ENCODE peak calls at places on chromosomes 13 and 19, in six cellular contexts. T is naive thymus-derived CD8-positive, alpha-beta T cell; A is foreskin fibroblast; H is heart left ventricle; Q is hepatic stellate cell; K is GM03348. Y is an unnamed sample.

GRCh38 chr13:41678320-41678719 is 221.0 kb downstream of the RGCC start:
- DNase-seq in T (no peak), A (peak), H (no peak), Q (no peak), K (peak), Y (no peak)

GRCh38 chr13:103195762-103196161 is 129.5 kb upstream of the SLC10A2 start:
- DNase-seq in T (no peak), A (no peak), H (no peak), Q (no peak), K (no peak), Y (no peak)

GRCh38 chr19:45253396-45254027 is 2.4 kb downstream of the MARK4 start:
- DNase-seq in T (no peak), A (peak), H (no peak), Q (peak), K (peak), Y (no peak)

GRCh38 chr19:10111405-10111811 is at the start of gene P2RY11:
- DNase-seq in T (no peak), A (no peak), H (no peak), Q (no peak), K (no peak), Y (no peak)

GRCh38 chr13:30120133-30120822 is 187.1 kb downstream of the KATNAL1 start:
- DNase-seq in T (no peak), A (no peak), H (no peak), Q (no peak), K (no peak), Y (no peak)

GRCh38 chr13:100176781-100177389 is 88.0 kb downstream of the PCCA start:
- DNase-seq in T (no peak), A (peak), H (no peak), Q (no peak), K (no peak), Y (no peak)

GRCh38 chr19:45769054-45769782 is at the start of gene SIX5:
- DNase-seq in T (peak), A (peak), H (peak), Q (peak), K (peak), Y (peak)

GRCh38 chr19:33473644-33474305 is 47.8 kb downstream of the PEPD start:
- DNase-seq in T (no peak), A (peak), H (no peak), Q (no peak), K (peak), Y (no peak)

GRCh38 chr13:24651718-24652345 is 28.4 kb upstream of the ATP12A start:
- DNase-seq in T (no peak), A (no peak), H (no peak), Q (no peak), K (no peak), Y (no peak)

GRCh38 chr19:29662604-29663404 is 2.5 kb upstream of the PLEKHF1 start:
- DNase-seq in T (no peak), A (peak), H (peak), Q (peak), K (peak), Y (no peak)

GRCh38 chr13:27783111-27783510 is 9.2 kb upstream of the GSX1 start:
- DNase-seq in T (no peak), A (no peak), H (no peak), Q (no peak), K (no peak), Y (no peak)